ENCODE peak calls at places on chromosome 7, in six cellular contexts. D is A549, N is ovary, Z is suprapubic skin, W is esophagus muscularis mucosa, S is sigmoid colon. Q is an unnamed sample.

GRCh38 chr7:141133646-141134045 is 59.8 kb downstream of the TMEM178B start:
- DNase-seq in D (no peak), N (no peak), Z (no peak), W (no peak), S (no peak), Q (no peak)

GRCh38 chr7:92517626-92518025 is 10.7 kb downstream of the PEX1 start:
- DNase-seq in D (no peak), N (no peak), Z (no peak), W (no peak), S (no peak), Q (no peak)

GRCh38 chr7:104677587-104677986 is 336.4 kb upstream of the KMT2E start:
- DNase-seq in D (no peak), N (no peak), Z (no peak), W (no peak), S (no peak), Q (no peak)

GRCh38 chr7:2717293-2717904 is 29.4 kb downstream of the AMZ1 start:
- DNase-seq in D (no peak), N (peak), Z (no peak), W (no peak), S (peak), Q (no peak)

GRCh38 chr7:141700848-141701371 is 1.1 kb downstream of the DENND11 start:
- DNase-seq in D (no peak), N (peak), Z (no peak), W (no peak), S (no peak), Q (no peak)

GRCh38 chr7:101987494-101987893 is 170.1 kb downstream of the CUX1 start:
- DNase-seq in D (no peak), N (no peak), Z (no peak), W (no peak), S (no peak), Q (no peak)

GRCh38 chr7:77199008-77199966 is at the start of gene FGL2:
- DNase-seq in D (no peak), N (peak), Z (peak), W (no peak), S (peak), Q (peak)

GRCh38 chr7:74026406-74027123 is 1.4 kb upstream of the ELN start:
- DNase-seq in D (peak), N (peak), Z (peak), W (peak), S (peak), Q (peak)

GRCh38 chr7:106793015-106793651 is 71.9 kb upstream of the PIK3CG start:
- DNase-seq in D (peak), N (no peak), Z (no peak), W (no peak), S (no peak), Q (no peak)

GRCh38 chr7:135414850-135415439 is 95.0 kb downstream of the CNOT4 start:
- DNase-seq in D (peak), N (no peak), Z (no peak), W (no peak), S (no peak), Q (no peak)

GRCh38 chr7:2517678-2518077 is 1.9 kb upstream of the LFNG start:
- DNase-seq in D (no peak), N (no peak), Z (no peak), W (no peak), S (no peak), Q (no peak)

GRCh38 chr7:122764902-122765301 is 62.2 kb upstream of the RNF148 start:
- DNase-seq in D (no peak), N (no peak), Z (no peak), W (no peak), S (no peak), Q (no peak)

GRCh38 chr7:18760046-18760445 is 264.5 kb downstream of the HDAC9 start:
- DNase-seq in D (no peak), N (no peak), Z (no peak), W (no peak), S (no peak), Q (no peak)

GRCh38 chr7:141945356-141945755 is 1.4 kb downstream of the CLEC5A start:
- DNase-seq in D (no peak), N (no peak), Z (no peak), W (no peak), S (no peak), Q (no peak)

GRCh38 chr7:101989101-101989500 is 171.7 kb downstream of the CUX1 start:
- DNase-seq in D (no peak), N (no peak), Z (no peak), W (no peak), S (no peak), Q (no peak)

GRCh38 chr7:130435455-130435854 is 5.4 kb downstream of the CEP41 start:
- DNase-seq in D (no peak), N (no peak), Z (no peak), W (no peak), S (no peak), Q (no peak)

GRCh38 chr7:74203157-74203556 is 6.6 kb upstream of the LAT2 start:
- DNase-seq in D (peak), N (peak), Z (no peak), W (no peak), S (peak), Q (no peak)

GRCh38 chr7:76108540-76109233 is 60.8 kb downstream of the MDH2 start:
- DNase-seq in D (peak), N (peak), Z (no peak), W (no peak), S (peak), Q (no peak)

GRCh38 chr7:95407751-95408150 is 11.6 kb upstream of the PON3 start:
- DNase-seq in D (no peak), N (no peak), Z (no peak), W (no peak), S (no peak), Q (no peak)

GRCh38 chr7:139619367-139619657 is 95.8 kb downstream of the CLEC2L start:
- DNase-seq in D (no peak), N (no peak), Z (no peak), W (no peak), S (no peak), Q (no peak)

GRCh38 chr7:94510582-94511456 is 1.2 kb downstream of the CASD1 start:
- DNase-seq in D (peak), N (peak), Z (no peak), W (no peak), S (no peak), Q (peak)

GRCh38 chr7:47405921-47406765 is 175.8 kb downstream of the TNS3 start:
- DNase-seq in D (peak), N (peak), Z (no peak), W (no peak), S (peak), Q (peak)

GRCh38 chr7:22120391-22121053 is 174.8 kb upstream of the CDCA7L start:
- DNase-seq in D (no peak), N (no peak), Z (no peak), W (no peak), S (no peak), Q (no peak)

GRCh38 chr7:100793806-100794660 is 33.3 kb downstream of the EPHB4 start:
- DNase-seq in D (no peak), N (no peak), Z (no peak), W (no peak), S (no peak), Q (no peak)

GRCh38 chr7:142866361-142867096 is 11.7 kb downstream of the EPHB6 start:
- DNase-seq in D (peak), N (no peak), Z (no peak), W (peak), S (no peak), Q (no peak)

GRCh38 chr7:100890640-100891521 is 1.4 kb upstream of the UFSP1 start:
- DNase-seq in D (no peak), N (peak), Z (no peak), W (no peak), S (peak), Q (no peak)

GRCh38 chr7:111796671-111797070 is 234.4 kb upstream of the IMMP2L start:
- DNase-seq in D (peak), N (no peak), Z (no peak), W (no peak), S (no peak), Q (no peak)

GRCh38 chr7:65892832-65893231 is 20.0 kb downstream of the VKORC1L1 start:
- DNase-seq in D (no peak), N (no peak), Z (no peak), W (no peak), S (no peak), Q (no peak)

GRCh38 chr7:12738665-12739064 is 51.2 kb downstream of the ARL4A start:
- DNase-seq in D (no peak), N (no peak), Z (no peak), W (no peak), S (no peak), Q (no peak)

GRCh38 chr7:41732279-41733062 is 29.6 kb upstream of the INHBA start:
- DNase-seq in D (no peak), N (no peak), Z (no peak), W (no peak), S (no peak), Q (no peak)

DNA sequence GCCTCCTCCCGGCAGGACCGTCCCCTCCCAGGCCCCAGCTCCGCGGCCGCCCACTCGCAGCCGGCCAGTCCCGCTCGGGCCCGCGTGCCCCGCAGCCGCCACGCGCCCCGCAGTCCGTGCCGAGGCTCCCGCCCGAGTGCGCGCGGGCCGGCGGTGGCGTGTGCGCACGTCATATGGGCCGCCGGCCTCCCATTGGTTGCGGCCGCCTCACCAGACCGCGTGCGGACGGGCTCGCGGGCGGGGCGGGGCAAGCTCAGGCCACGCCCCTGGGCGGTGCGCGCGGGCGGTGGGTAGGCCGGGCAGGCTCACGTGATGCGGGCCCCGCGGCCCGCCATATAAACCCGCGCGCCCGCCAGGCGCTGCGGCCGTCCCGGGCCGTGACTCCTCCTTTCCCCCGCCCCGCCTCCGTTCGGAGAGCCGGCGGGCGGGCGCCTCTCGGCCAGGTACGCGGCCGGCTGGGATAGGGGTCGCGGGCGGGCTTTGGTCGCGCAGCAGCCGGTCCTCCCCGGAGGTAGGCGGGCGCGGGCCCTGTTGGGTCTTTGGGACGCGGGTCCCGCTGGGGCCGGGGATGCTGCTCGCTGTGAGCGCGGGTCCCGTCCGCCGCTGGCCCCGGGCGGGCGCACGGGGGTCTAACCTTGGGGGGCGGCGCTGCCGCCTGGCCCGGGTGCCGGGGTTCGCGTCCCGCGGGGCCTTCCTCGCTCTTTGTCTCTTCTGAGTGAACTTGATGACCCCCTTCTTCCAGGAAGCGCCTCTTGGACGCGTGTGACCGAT is at the start of gene INSIG1:
- DNase-seq in D (peak), N (peak), Z (peak), W (peak), S (peak), Q (peak)
- TF ChIP-seq EP300 in D (no peak), N (no peak), Z (no peak), W (no peak), S (no peak), Q (peak)

GRCh38 chr7:37657798-37658197 is 25.8 kb upstream of the GPR141 start:
- DNase-seq in D (no peak), N (no peak), Z (no peak), W (no peak), S (no peak), Q (no peak)
- TF ChIP-seq CTCF in D (no peak), N (no peak), Z (no peak), W (no peak), S (no peak), Q (no peak)

GRCh38 chr7:158966780-158967390 is 110.5 kb downstream of the DYNC2I1 start:
- DNase-seq in D (no peak), N (no peak), Z (no peak), W (no peak), S (no peak), Q (no peak)
- H3K27ac ChIP-seq in D (no peak), N (no peak), Z (no peak), W (no peak), S (no peak), Q (no peak)

GRCh38 chr7:36668080-36668479 is 56.2 kb downstream of the AOAH start:
- DNase-seq in D (no peak), N (no peak), Z (no peak), W (no peak), S (no peak), Q (no peak)

GRCh38 chr7:36668750-36669149 is 55.5 kb downstream of the AOAH start:
- DNase-seq in D (no peak), N (no peak), Z (no peak), W (peak), S (no peak), Q (no peak)

GRCh38 chr7:36663481-36663880 is 60.8 kb downstream of the AOAH start:
- DNase-seq in D (no peak), N (no peak), Z (no peak), W (no peak), S (no peak), Q (no peak)

GRCh38 chr7:36670585-36671431 is 53.5 kb downstream of the AOAH start:
- DNase-seq in D (peak), N (peak), Z (no peak), W (no peak), S (no peak), Q (no peak)

GRCh38 chr7:36667007-36667406 is 57.3 kb downstream of the AOAH start:
- DNase-seq in D (no peak), N (no peak), Z (no peak), W (peak), S (no peak), Q (no peak)
- TF ChIP-seq EP300 in D (no peak), N (no peak), Z (no peak), W (no peak), S (no peak), Q (no peak)

GRCh38 chr7:51046482-51046881 is 263.8 kb upstream of the GRB10 start:
- DNase-seq in D (no peak), N (no peak), Z (no peak), W (no peak), S (no peak), Q (no peak)

GRCh38 chr7:51040777-51041176 is 258.1 kb upstream of the GRB10 start:
- DNase-seq in D (no peak), N (no peak), Z (no peak), W (no peak), S (no peak), Q (no peak)

GRCh38 chr7:51046103-51046466 is 263.4 kb upstream of the GRB10 start:
- DNase-seq in D (no peak), N (no peak), Z (no peak), W (no peak), S (no peak), Q (no peak)

GRCh38 chr7:51043461-51043860 is 260.8 kb upstream of the GRB10 start:
- DNase-seq in D (no peak), N (no peak), Z (no peak), W (no peak), S (no peak), Q (no peak)

DNA sequence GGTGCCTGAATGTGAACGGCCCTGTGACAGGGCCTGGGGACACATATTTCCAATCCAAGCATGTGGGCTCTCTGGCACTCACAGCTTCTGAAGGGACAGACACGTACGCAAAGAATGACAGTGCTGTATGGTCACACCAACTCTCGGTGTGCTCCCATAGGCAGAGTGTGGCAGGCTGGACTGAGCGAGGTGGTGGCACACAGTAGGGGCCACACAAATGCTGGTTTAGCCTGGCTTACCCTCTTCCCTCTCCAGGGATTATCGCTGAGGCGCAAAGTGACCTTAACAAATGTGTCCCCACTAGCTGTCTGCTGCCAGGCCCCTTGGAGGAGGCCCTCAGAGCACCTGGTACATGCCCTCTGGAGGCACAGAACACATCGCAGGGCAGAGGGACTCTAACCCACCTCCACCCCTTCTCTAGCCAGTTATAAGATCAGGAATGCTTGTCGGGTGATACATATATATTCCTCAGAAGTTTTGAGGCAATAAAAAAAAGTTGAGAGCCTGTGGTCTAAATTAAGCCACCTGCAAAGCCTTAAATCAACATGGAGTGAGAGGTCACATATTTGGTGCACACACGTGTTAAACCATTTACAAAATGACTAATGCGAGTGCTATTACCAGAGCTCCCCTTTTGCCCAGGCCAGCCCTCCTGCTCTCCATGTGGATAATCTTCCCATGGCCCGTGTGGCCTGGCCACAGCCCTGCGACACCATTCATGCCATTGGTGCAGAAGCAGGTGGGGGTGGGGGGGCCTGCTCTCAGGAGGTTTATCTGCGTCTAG is 262.8 kb upstream of the GRB10 start:
- DNase-seq in D (peak), N (no peak), Z (no peak), W (no peak), S (no peak), Q (no peak)
- TF ChIP-seq CTCF in D (no peak), N (no peak), Z (no peak), W (no peak), S (no peak), Q (no peak)

GRCh38 chr7:5679047-5679740 is 102.3 kb downstream of the RNF216 start:
- DNase-seq in D (no peak), N (peak), Z (no peak), W (no peak), S (no peak), Q (no peak)

GRCh38 chr7:5681423-5681822 is 100.0 kb downstream of the RNF216 start:
- DNase-seq in D (no peak), N (no peak), Z (no peak), W (no peak), S (no peak), Q (no peak)

GRCh38 chr7:5679741-5680473 is 101.6 kb downstream of the RNF216 start:
- DNase-seq in D (no peak), N (peak), Z (no peak), W (no peak), S (peak), Q (no peak)

GRCh38 chr7:5682889-5683670 is 98.4 kb downstream of the RNF216 start:
- DNase-seq in D (no peak), N (peak), Z (no peak), W (no peak), S (peak), Q (no peak)

GRCh38 chr7:5681979-5682546 is 99.4 kb downstream of the RNF216 start:
- DNase-seq in D (no peak), N (peak), Z (no peak), W (no peak), S (peak), Q (no peak)
- H3K27ac ChIP-seq in D (no peak), N (no peak), Z (no peak), W (peak), S (peak), Q (no peak)

DNA sequence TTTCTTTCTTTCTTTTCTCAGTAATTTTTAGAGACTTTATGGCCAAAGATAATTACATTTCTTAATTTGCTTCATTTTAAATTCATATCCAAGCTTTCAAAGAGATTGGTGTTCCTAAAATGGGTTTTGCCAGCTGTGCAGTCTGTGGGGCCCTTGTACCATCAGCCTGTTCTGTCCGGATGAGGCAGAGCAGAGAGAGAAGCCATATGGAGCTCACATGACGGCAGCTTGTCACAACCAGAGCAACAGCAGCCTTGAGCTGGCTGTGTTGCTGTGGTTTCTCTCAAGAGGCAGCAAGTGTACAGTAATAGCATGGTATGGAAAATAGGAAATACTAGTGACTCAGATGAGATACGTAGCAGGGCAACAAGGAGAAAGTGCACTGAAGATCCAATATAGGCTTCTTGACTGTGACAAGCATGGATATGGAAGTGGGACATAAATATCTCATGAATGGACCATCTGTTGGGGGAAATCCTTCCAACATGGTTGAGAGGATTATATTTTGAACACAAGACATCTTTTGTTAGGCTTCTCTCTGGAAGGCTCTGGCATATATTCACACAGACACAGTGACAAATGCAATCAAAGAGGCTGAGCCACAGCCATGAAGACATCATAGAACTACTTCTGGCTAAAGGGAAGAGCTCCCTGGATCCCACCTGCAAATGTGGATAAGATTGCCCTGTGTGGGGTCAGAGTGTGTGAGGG is 251.0 kb upstream of the TAC1 start:
- DNase-seq in D (no peak), N (no peak), Z (no peak), W (no peak), S (no peak), Q (no peak)
- TF ChIP-seq EP300 in D (no peak), N (no peak), Z (no peak), W (no peak), S (no peak), Q (no peak)

GRCh38 chr7:121330053-121330833 is 1.4 kb downstream of the WNT16 start:
- DNase-seq in D (no peak), N (no peak), Z (no peak), W (no peak), S (no peak), Q (no peak)
- TF ChIP-seq CTCF in D (no peak), N (no peak), Z (no peak), W (no peak), S (no peak), Q (no peak)

GRCh38 chr7:70835658-70836057 is 296.3 kb upstream of the GALNT17 start:
- DNase-seq in D (no peak), N (no peak), Z (no peak), W (peak), S (no peak), Q (no peak)

GRCh38 chr7:70836946-70837345 is 295.0 kb upstream of the GALNT17 start:
- DNase-seq in D (no peak), N (no peak), Z (no peak), W (peak), S (no peak), Q (no peak)

GRCh38 chr7:70836279-70836678 is 295.7 kb upstream of the GALNT17 start:
- DNase-seq in D (no peak), N (no peak), Z (no peak), W (no peak), S (no peak), Q (no peak)

GRCh38 chr7:70837589-70837988 is 294.4 kb upstream of the GALNT17 start:
- DNase-seq in D (no peak), N (no peak), Z (no peak), W (peak), S (no peak), Q (no peak)

GRCh38 chr7:70838292-70838907 is 293.5 kb upstream of the GALNT17 start:
- DNase-seq in D (no peak), N (no peak), Z (no peak), W (peak), S (no peak), Q (no peak)
- H3K27ac ChIP-seq in D (no peak), N (no peak), Z (no peak), W (no peak), S (no peak), Q (no peak)